ENCODE peak calls at places on chromosome 14, in five cellular contexts. One of them, this sample, is unnamed.

GRCh38 chr14:48035836-48036235 is 360.4 kb upstream of the MDGA2 start:
- DNase-seq in HepG2: no peak
- DNase-seq in K562: no peak
- DNase-seq in GM12878: no peak
- DNase-seq in H1: peak
- DNase-seq in this sample: peak

GRCh38 chr14:96086032-96086431 is 46.9 kb downstream of the C14orf132 start:
- DNase-seq in HepG2: no peak
- DNase-seq in K562: no peak
- DNase-seq in GM12878: no peak
- DNase-seq in H1: no peak
- DNase-seq in this sample: no peak

GRCh38 chr14:32201816-32202467 is at the start of gene RNU6-7:
- DNase-seq in HepG2: peak
- DNase-seq in K562: no peak
- DNase-seq in GM12878: no peak
- DNase-seq in H1: peak
- DNase-seq in this sample: peak

GRCh38 chr14:64117671-64118402 is 176.3 kb downstream of the ESR2 start:
- DNase-seq in HepG2: no peak
- DNase-seq in K562: no peak
- DNase-seq in GM12878: no peak
- DNase-seq in H1: no peak
- DNase-seq in this sample: peak

GRCh38 chr14:51094282-51094821 is 553 bp downstream of the TRIM9 start:
- DNase-seq in HepG2: no peak
- DNase-seq in K562: no peak
- DNase-seq in GM12878: no peak
- DNase-seq in H1: peak
- DNase-seq in this sample: peak

GRCh38 chr14:79965896-79966295 is 245.4 kb downstream of the DIO2 start:
- DNase-seq in HepG2: no peak
- DNase-seq in K562: no peak
- DNase-seq in GM12878: no peak
- DNase-seq in H1: no peak
- DNase-seq in this sample: no peak

GRCh38 chr14:39873793-39874192 is 441.6 kb upstream of the FBXO33 start:
- DNase-seq in HepG2: no peak
- DNase-seq in K562: no peak
- DNase-seq in GM12878: no peak
- DNase-seq in H1: no peak
- DNase-seq in this sample: no peak

GRCh38 chr14:98835825-98836100 is 436.2 kb downstream of the BCL11B start:
- DNase-seq in HepG2: no peak
- DNase-seq in K562: no peak
- DNase-seq in GM12878: no peak
- DNase-seq in H1: no peak
- DNase-seq in this sample: no peak

GRCh38 chr14:77302926-77303325 is 17.8 kb downstream of the POMT2 start:
- DNase-seq in HepG2: peak
- DNase-seq in K562: peak
- DNase-seq in GM12878: no peak
- DNase-seq in H1: no peak
- DNase-seq in this sample: peak

GRCh38 chr14:26849514-26849913 is 251.7 kb upstream of the NOVA1 start:
- DNase-seq in HepG2: no peak
- DNase-seq in K562: no peak
- DNase-seq in GM12878: no peak
- DNase-seq in H1: no peak
- DNase-seq in this sample: no peak

GRCh38 chr14:95838862-95839261 is 37.8 kb upstream of the TUNAR start:
- DNase-seq in HepG2: no peak
- DNase-seq in K562: no peak
- DNase-seq in GM12878: no peak
- DNase-seq in H1: no peak
- DNase-seq in this sample: no peak

GRCh38 chr14:34251662-34252061 is 210.4 kb downstream of the SPTSSA start:
- DNase-seq in HepG2: no peak
- DNase-seq in K562: no peak
- DNase-seq in GM12878: no peak
- DNase-seq in H1: no peak
- DNase-seq in this sample: no peak

GRCh38 chr14:86296173-86296572 is 766.2 kb downstream of the FLRT2 start:
- DNase-seq in HepG2: no peak
- DNase-seq in K562: no peak
- DNase-seq in GM12878: no peak
- DNase-seq in H1: no peak
- DNase-seq in this sample: no peak

GRCh38 chr14:55073856-55074255 is 22.4 kb downstream of the MAPK1IP1L start:
- DNase-seq in HepG2: no peak
- DNase-seq in K562: no peak
- DNase-seq in GM12878: no peak
- DNase-seq in H1: peak
- DNase-seq in this sample: no peak

GRCh38 chr14:98937712-98938505 is 334.1 kb downstream of the BCL11B start:
- DNase-seq in HepG2: no peak
- DNase-seq in K562: no peak
- DNase-seq in GM12878: no peak
- DNase-seq in H1: no peak
- DNase-seq in this sample: no peak

DNA sequence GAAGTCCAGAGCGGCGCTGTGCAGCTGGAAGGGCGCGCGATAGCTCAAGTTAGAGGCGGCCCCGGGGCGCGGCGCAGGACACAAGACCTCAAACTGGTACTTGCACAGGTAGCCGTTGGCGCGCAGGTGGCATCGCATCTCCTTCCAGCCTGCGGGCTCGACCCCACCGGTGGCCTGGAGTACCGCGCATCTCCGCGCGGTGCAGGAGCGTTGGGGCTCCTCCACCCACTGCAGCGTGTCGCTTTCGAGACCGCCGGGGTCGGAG is 553 bp downstream of the CLEC14A start:
- DNase-seq in HepG2: no peak
- DNase-seq in K562: no peak
- DNase-seq in GM12878: no peak
- DNase-seq in H1: peak
- DNase-seq in this sample: no peak
- TF ChIP-seq JUND in HepG2: no peak
- TF ChIP-seq JUND in K562: no peak
- TF ChIP-seq JUND in GM12878: no peak
- TF ChIP-seq JUND in H1: no peak
- TF ChIP-seq JUND in this sample: no peak

DNA sequence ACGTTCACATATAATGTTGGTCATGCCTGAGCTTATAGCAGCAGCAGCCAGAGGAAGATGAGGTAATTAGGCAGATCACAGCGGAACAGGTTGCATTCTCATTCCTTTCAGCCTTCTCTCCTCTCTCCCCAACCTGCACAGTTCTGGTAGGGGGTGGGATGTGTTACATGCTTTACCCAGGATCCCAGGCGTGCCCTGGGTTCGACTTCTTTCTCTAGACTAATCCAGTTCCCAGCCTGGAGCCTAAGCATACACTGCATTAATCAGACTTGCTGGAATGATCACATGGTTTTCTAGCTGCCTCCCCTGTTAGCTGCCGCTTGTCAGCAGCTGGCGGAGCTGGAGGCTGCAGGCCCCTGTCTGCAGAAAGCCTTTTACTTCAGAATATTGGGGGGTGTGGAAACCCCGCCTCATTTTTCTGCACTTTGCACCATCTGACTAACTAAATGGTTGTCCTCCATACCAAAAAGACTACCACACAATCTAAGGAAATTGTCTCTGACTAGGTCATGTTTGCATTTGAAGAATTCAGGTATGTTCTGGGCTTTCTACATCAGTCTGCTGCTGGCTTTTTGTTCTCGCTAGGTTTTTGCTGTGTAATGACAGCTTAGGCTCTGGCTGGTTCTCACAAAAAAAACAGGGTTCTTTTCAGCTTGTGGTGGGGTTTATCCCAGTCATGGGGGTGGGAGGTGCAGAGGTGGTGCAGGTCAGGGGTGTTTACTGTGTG is 45.9 kb upstream of the EVL start:
- DNase-seq in HepG2: peak
- DNase-seq in K562: peak
- DNase-seq in GM12878: no peak
- DNase-seq in H1: no peak
- DNase-seq in this sample: no peak
- TF ChIP-seq JUND in HepG2: no peak
- TF ChIP-seq JUND in K562: no peak
- TF ChIP-seq JUND in GM12878: no peak
- TF ChIP-seq JUND in H1: no peak
- TF ChIP-seq JUND in this sample: no peak

GRCh38 chr14:94144765-94145164 is 15.4 kb upstream of the IFI27L2 start:
- DNase-seq in HepG2: no peak
- DNase-seq in K562: no peak
- DNase-seq in GM12878: no peak
- DNase-seq in H1: peak
- DNase-seq in this sample: peak
- TF ChIP-seq JUND in HepG2: no peak
- TF ChIP-seq JUND in K562: no peak
- TF ChIP-seq JUND in GM12878: no peak
- TF ChIP-seq JUND in H1: no peak
- TF ChIP-seq JUND in this sample: no peak

GRCh38 chr14:74985806-74986205 is 16.9 kb upstream of the EIF2B2 start:
- DNase-seq in HepG2: no peak
- DNase-seq in K562: peak
- DNase-seq in GM12878: no peak
- DNase-seq in H1: no peak
- DNase-seq in this sample: no peak

GRCh38 chr14:74985028-74985310 is 17.8 kb upstream of the EIF2B2 start:
- DNase-seq in HepG2: no peak
- DNase-seq in K562: peak
- DNase-seq in GM12878: no peak
- DNase-seq in H1: no peak
- DNase-seq in this sample: no peak

GRCh38 chr14:74983343-74983742 is 19.4 kb upstream of the EIF2B2 start:
- DNase-seq in HepG2: no peak
- DNase-seq in K562: no peak
- DNase-seq in GM12878: no peak
- DNase-seq in H1: no peak
- DNase-seq in this sample: no peak

GRCh38 chr14:74982661-74983060 is 20.1 kb upstream of the EIF2B2 start:
- DNase-seq in HepG2: no peak
- DNase-seq in K562: no peak
- DNase-seq in GM12878: no peak
- DNase-seq in H1: no peak
- DNase-seq in this sample: no peak

DNA sequence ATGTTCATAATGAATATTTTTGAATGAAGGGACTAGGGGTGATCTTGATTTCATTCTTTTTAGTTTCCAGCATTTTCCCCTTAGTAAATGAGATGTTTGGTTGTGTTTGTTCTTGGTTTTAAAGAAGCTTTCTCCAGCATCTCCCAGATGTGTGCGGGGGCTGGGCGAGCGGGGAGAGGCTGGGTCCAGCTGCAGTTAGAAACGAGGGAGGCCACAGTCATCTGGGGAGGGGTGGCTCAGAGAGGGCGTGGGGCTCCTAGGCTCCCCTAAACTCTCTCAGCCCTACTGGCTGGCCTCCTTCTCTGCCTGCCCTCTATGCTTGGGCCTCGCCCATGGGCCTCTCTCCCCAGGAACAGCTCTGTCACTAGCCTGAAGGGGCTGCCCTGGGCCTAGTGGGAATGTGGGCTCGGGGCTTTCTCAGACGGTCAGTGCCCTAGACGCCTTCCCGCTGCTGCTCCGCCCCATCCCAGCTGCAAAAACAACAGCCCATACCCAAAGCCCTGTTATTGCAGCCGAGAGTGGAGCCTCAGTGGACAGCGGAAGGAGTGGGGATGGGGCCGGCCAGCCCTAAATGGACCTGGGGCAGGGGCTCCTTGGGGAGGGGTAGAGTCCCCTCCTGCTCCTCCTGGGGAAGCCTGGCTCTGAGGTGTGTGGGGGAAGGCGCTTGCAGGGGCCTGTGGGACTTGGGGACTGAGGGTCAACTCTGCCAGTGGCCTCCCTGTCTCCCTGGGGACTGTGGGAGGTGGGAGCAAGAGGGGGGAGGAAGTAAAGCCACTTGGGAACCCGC is 18.3 kb upstream of the EIF2B2 start:
- DNase-seq in HepG2: no peak
- DNase-seq in K562: no peak
- DNase-seq in GM12878: no peak
- DNase-seq in H1: no peak
- DNase-seq in this sample: no peak
- TF ChIP-seq JUND in HepG2: no peak
- TF ChIP-seq JUND in K562: no peak
- TF ChIP-seq JUND in GM12878: no peak
- TF ChIP-seq JUND in H1: no peak
- TF ChIP-seq JUND in this sample: no peak

DNA sequence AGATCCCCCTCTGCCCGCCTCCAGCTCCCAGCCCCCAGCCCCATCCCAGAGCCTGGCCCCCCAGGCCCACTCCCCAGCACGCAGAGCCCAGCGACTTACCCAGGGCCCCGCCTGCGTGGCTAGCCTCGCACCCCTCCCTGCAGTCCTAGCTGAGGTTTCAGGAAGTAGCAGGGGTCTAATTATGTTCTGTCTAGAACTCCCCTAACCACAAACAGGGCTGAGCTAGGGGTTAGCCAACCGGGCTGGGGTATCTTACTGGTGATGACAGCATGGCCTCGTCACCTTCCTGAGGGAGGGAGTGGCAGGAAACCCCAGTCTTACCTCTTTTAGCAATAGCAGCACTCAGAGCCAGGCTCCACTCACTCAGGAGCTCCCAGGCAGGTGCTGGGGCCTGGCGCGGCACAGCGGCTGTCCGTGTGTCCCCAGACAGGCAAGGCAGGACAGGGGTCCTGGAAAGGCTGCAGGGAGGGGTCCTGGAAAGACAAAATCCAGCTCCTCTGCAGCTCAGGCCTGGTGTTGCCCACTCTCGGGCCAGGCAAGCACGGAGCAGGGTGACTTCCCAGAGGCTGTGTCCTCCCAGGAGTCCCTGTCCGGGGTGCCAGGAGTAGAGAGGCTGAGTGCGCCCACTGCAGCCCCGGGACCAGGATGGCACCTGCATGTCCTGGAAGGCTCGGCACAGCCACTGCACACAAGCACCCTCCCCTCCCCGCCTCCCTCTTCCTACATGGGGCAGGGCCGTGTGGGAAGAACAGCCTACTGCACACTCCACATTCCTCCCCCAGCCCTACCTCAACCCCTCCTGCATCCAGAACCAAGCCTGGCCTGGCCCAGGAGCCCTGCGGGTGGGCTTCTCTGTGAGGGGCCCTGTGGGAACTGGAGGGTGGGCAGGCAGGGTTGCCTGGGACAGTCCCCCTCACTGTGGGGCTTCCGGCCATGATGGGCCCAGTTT is at the start of gene GPR132:
- DNase-seq in HepG2: no peak
- DNase-seq in K562: no peak
- DNase-seq in GM12878: peak
- DNase-seq in H1: no peak
- DNase-seq in this sample: no peak
- TF ChIP-seq JUND in HepG2: no peak
- TF ChIP-seq JUND in K562: no peak
- TF ChIP-seq JUND in GM12878: peak
- TF ChIP-seq JUND in H1: no peak
- TF ChIP-seq JUND in this sample: no peak

DNA sequence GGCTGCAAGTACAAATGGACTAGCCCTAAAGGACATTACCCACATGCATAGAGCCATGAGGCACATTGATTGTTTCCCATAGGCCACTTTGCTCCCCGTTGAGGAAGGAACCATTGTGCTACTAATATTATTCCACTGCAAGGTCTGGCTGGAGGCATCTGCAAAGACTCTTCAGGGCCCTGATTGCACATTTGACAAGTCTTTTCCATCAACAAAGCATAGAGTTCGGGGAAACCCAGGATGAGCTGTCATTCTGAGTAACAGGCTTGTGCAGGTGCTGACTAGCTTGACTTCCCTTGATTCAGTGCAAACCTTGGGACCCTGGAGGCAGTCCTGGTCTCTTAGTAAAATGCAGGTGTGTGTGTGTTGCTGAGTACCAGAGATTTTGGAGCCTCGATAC is 73.8 kb downstream of the SUSD6 start:
- DNase-seq in HepG2: no peak
- DNase-seq in K562: no peak
- DNase-seq in GM12878: no peak
- DNase-seq in H1: no peak
- DNase-seq in this sample: no peak
- TF ChIP-seq JUND in HepG2: no peak
- TF ChIP-seq JUND in K562: peak
- TF ChIP-seq JUND in GM12878: no peak
- TF ChIP-seq JUND in H1: no peak
- TF ChIP-seq JUND in this sample: no peak